ENCODE peak calls at places on chromosome 2, in four cellular contexts. One of them, this sample, is unnamed. For H3K4me1, the result is how much of the 10 kb centered on the place peaks cover.

GRCh38 chr2:161709428-161709827 is 85.2 kb downstream of the SLC4A10 start:
- DNase-seq in IMR-90: no peak
- DNase-seq in psoas muscle: no peak
- DNase-seq in Peyer's patch: no peak
- DNase-seq in this sample: no peak

GRCh38 chr2:27102329-27102728 is 15.8 kb downstream of the KHK start:
- DNase-seq in IMR-90: no peak
- DNase-seq in psoas muscle: no peak
- DNase-seq in Peyer's patch: no peak
- DNase-seq in this sample: no peak

GRCh38 chr2:31071741-31072140 is 66.5 kb downstream of the GALNT14 start:
- DNase-seq in IMR-90: no peak
- DNase-seq in psoas muscle: no peak
- DNase-seq in Peyer's patch: no peak
- DNase-seq in this sample: peak

GRCh38 chr2:55025627-55026026 is 24.6 kb downstream of the RTN4 start:
- DNase-seq in IMR-90: no peak
- DNase-seq in psoas muscle: no peak
- DNase-seq in Peyer's patch: no peak
- DNase-seq in this sample: no peak

GRCh38 chr2:227411320-227411989 is 23.7 kb upstream of the SCYGR1 start:
- DNase-seq in IMR-90: peak
- DNase-seq in psoas muscle: no peak
- DNase-seq in Peyer's patch: no peak
- DNase-seq in this sample: peak

GRCh38 chr2:199315299-199316179 is 142.2 kb downstream of the SATB2 start:
- DNase-seq in IMR-90: peak
- DNase-seq in psoas muscle: no peak
- DNase-seq in Peyer's patch: no peak
- DNase-seq in this sample: no peak

GRCh38 chr2:468631-469310 is 180.9 kb upstream of the ALKAL2 start:
- DNase-seq in IMR-90: no peak
- DNase-seq in psoas muscle: no peak
- DNase-seq in Peyer's patch: no peak
- DNase-seq in this sample: peak

GRCh38 chr2:235098736-235099494 is 147.1 kb downstream of the SH3BP4 start:
- DNase-seq in IMR-90: peak
- DNase-seq in psoas muscle: no peak
- DNase-seq in Peyer's patch: no peak
- DNase-seq in this sample: peak

GRCh38 chr2:190126758-190127157 is 64.2 kb upstream of the MSTN start:
- DNase-seq in IMR-90: peak
- DNase-seq in psoas muscle: no peak
- DNase-seq in Peyer's patch: no peak
- DNase-seq in this sample: no peak

GRCh38 chr2:197092431-197092830 is 165.9 kb upstream of the PGAP1 start:
- DNase-seq in IMR-90: peak
- DNase-seq in psoas muscle: no peak
- DNase-seq in Peyer's patch: no peak
- DNase-seq in this sample: no peak

GRCh38 chr2:177651833-177652232 is 259.3 kb downstream of the AGPS start:
- DNase-seq in IMR-90: no peak
- DNase-seq in psoas muscle: no peak
- DNase-seq in Peyer's patch: no peak
- DNase-seq in this sample: no peak

GRCh38 chr2:237201461-237202287 is 116.0 kb downstream of the COPS8 start:
- DNase-seq in IMR-90: peak
- DNase-seq in psoas muscle: peak
- DNase-seq in Peyer's patch: no peak
- DNase-seq in this sample: peak

GRCh38 chr2:232626584-232626983 is 6.8 kb upstream of the EFHD1 start:
- DNase-seq in IMR-90: no peak
- DNase-seq in psoas muscle: no peak
- DNase-seq in Peyer's patch: no peak
- DNase-seq in this sample: no peak

GRCh38 chr2:219509780-219510511 is 4.3 kb upstream of the ASIC4 start:
- DNase-seq in IMR-90: peak
- DNase-seq in psoas muscle: peak
- DNase-seq in Peyer's patch: peak
- DNase-seq in this sample: peak

GRCh38 chr2:186551323-186552050 is 38.4 kb upstream of the ITGAV start:
- DNase-seq in IMR-90: no peak
- DNase-seq in psoas muscle: no peak
- DNase-seq in Peyer's patch: no peak
- DNase-seq in this sample: no peak

GRCh38 chr2:195961873-195962272 is 106.8 kb downstream of the DNAH7 start:
- DNase-seq in IMR-90: no peak
- DNase-seq in psoas muscle: no peak
- DNase-seq in Peyer's patch: no peak
- DNase-seq in this sample: no peak

GRCh38 chr2:152861349-152861942 is 143.0 kb downstream of the ARL6IP6 start:
- DNase-seq in IMR-90: peak
- DNase-seq in psoas muscle: no peak
- DNase-seq in Peyer's patch: no peak
- DNase-seq in this sample: peak

GRCh38 chr2:10304458-10305253 is 2.0 kb downstream of the HPCAL1 start:
- DNase-seq in IMR-90: no peak
- DNase-seq in psoas muscle: no peak
- DNase-seq in Peyer's patch: peak
- DNase-seq in this sample: no peak

GRCh38 chr2:10972683-10973433 is 61.1 kb downstream of the KCNF1 start:
- DNase-seq in IMR-90: no peak
- DNase-seq in psoas muscle: no peak
- DNase-seq in Peyer's patch: no peak
- DNase-seq in this sample: no peak

GRCh38 chr2:239856620-239857285 is 168.4 kb downstream of the NDUFA10 start:
- DNase-seq in IMR-90: no peak
- DNase-seq in psoas muscle: no peak
- DNase-seq in Peyer's patch: no peak
- DNase-seq in this sample: no peak

GRCh38 chr2:56334622-56335021 is 150.8 kb downstream of the CCDC85A start:
- DNase-seq in IMR-90: no peak
- DNase-seq in psoas muscle: no peak
- DNase-seq in Peyer's patch: no peak
- DNase-seq in this sample: no peak

GRCh38 chr2:152354069-152354755 is 19.2 kb downstream of the FMNL2 start:
- DNase-seq in IMR-90: no peak
- DNase-seq in psoas muscle: no peak
- DNase-seq in Peyer's patch: no peak
- DNase-seq in this sample: no peak

GRCh38 chr2:230987137-230988020 is 8.5 kb upstream of the SPATA3 start:
- DNase-seq in IMR-90: peak
- DNase-seq in psoas muscle: peak
- DNase-seq in Peyer's patch: peak
- DNase-seq in this sample: no peak

GRCh38 chr2:170262343-170262742 is 84.4 kb downstream of the MYO3B start:
- DNase-seq in IMR-90: no peak
- DNase-seq in psoas muscle: no peak
- DNase-seq in Peyer's patch: no peak
- DNase-seq in this sample: no peak

GRCh38 chr2:239370403-239370802 is 30.4 kb downstream of the HDAC4 start:
- DNase-seq in IMR-90: no peak
- DNase-seq in psoas muscle: no peak
- DNase-seq in Peyer's patch: peak
- DNase-seq in this sample: no peak

GRCh38 chr2:229098810-229099209 is 172.3 kb downstream of the PID1 start:
- DNase-seq in IMR-90: no peak
- DNase-seq in psoas muscle: no peak
- DNase-seq in Peyer's patch: no peak
- DNase-seq in this sample: no peak

GRCh38 chr2:18066894-18067293 is 188.4 kb downstream of the KCNS3 start:
- DNase-seq in IMR-90: no peak
- DNase-seq in psoas muscle: no peak
- DNase-seq in Peyer's patch: no peak
- DNase-seq in this sample: no peak

GRCh38 chr2:25023333-25023732 is 18.5 kb upstream of the EFR3B start:
- DNase-seq in IMR-90: no peak
- DNase-seq in psoas muscle: no peak
- DNase-seq in Peyer's patch: no peak
- DNase-seq in this sample: no peak

GRCh38 chr2:10911291-10912075 is at the start of gene KCNF1:
- DNase-seq in IMR-90: peak
- DNase-seq in psoas muscle: no peak
- DNase-seq in Peyer's patch: peak
- DNase-seq in this sample: peak

GRCh38 chr2:73984922-73985317 is 210 bp downstream of the TET3 start:
- DNase-seq in IMR-90: no peak
- DNase-seq in psoas muscle: peak
- DNase-seq in Peyer's patch: peak
- DNase-seq in this sample: no peak

GRCh38 chr2:207952564-207953345 is 72.6 kb downstream of the PLEKHM3 start:
- DNase-seq in IMR-90: no peak
- DNase-seq in psoas muscle: no peak
- DNase-seq in Peyer's patch: no peak
- DNase-seq in this sample: no peak

GRCh38 chr2:42367835-42368234 is 6.8 kb upstream of the COX7A2L start:
- DNase-seq in IMR-90: peak
- DNase-seq in psoas muscle: no peak
- DNase-seq in Peyer's patch: no peak
- DNase-seq in this sample: no peak
- H3K4me3 ChIP-seq in IMR-90: no peak
- H3K4me3 ChIP-seq in psoas muscle: no peak
- H3K4me3 ChIP-seq in Peyer's patch: no peak
- H3K4me3 ChIP-seq in this sample: no peak

DNA sequence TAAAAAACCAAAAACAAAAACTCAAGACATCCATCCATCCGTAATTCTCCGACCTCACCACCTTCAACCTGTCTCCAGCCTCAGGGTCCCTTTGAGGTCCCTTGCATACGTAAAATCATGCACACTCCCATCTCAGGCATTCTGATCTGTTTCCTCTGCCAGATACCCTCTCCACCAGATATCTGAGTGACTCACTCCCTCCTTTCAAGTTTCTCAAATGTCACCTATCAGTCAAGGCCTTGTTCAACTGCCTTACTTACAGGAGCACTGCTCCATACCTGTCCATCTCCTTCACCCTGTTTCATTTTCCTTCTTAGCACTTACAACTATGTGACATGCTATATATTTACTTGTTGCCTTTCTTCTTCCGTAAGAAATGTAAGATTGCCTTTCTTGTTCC is 369.3 kb downstream of the NBAS start:
- DNase-seq in IMR-90: no peak
- DNase-seq in psoas muscle: no peak
- DNase-seq in Peyer's patch: no peak
- DNase-seq in this sample: peak
- H3K4me1 ChIP-seq in IMR-90: under half
- H3K4me1 ChIP-seq in psoas muscle: under half
- H3K4me1 ChIP-seq in Peyer's patch: under half
- H3K4me1 ChIP-seq in this sample: under half

GRCh38 chr2:104856086-104856972 is 2.4 kb downstream of the POU3F3 start:
- DNase-seq in IMR-90: no peak
- DNase-seq in psoas muscle: no peak
- DNase-seq in Peyer's patch: no peak
- DNase-seq in this sample: no peak
- H3K4me3 ChIP-seq in IMR-90: no peak
- H3K4me3 ChIP-seq in psoas muscle: peak
- H3K4me3 ChIP-seq in Peyer's patch: peak
- H3K4me3 ChIP-seq in this sample: no peak

GRCh38 chr2:205701509-205701908 is 19.2 kb downstream of the NRP2 start:
- DNase-seq in IMR-90: peak
- DNase-seq in psoas muscle: no peak
- DNase-seq in Peyer's patch: no peak
- DNase-seq in this sample: peak
- H3K4me1 ChIP-seq in IMR-90: half or more
- H3K4me1 ChIP-seq in psoas muscle: under half
- H3K4me1 ChIP-seq in Peyer's patch: half or more
- H3K4me1 ChIP-seq in this sample: under half

GRCh38 chr2:63853527-63854310 is 12.0 kb downstream of the UGP2 start:
- DNase-seq in IMR-90: no peak
- DNase-seq in psoas muscle: no peak
- DNase-seq in Peyer's patch: no peak
- DNase-seq in this sample: no peak
- H3K4me3 ChIP-seq in IMR-90: no peak
- H3K4me3 ChIP-seq in psoas muscle: peak
- H3K4me3 ChIP-seq in Peyer's patch: no peak
- H3K4me3 ChIP-seq in this sample: no peak

DNA sequence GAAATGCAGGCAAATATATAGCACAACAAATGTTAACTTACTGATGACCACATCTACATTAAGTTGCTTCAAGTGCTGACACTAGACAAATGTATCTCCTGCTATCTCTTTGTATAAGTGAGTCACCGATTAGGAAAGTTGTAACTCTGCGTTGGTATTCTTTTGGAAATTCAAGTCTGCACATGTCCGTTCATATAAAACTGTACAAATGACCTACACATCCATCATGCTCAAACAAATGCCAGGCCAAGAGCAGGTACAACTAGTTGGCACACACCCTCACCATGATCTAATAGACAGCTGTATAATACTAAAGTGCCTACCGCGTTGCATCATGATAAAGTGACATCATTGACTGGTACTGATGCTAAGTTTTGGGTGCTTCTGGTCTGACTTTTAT is 141.1 kb downstream of the RBMS1 start:
- DNase-seq in IMR-90: peak
- DNase-seq in psoas muscle: no peak
- DNase-seq in Peyer's patch: no peak
- DNase-seq in this sample: no peak
- H3K4me1 ChIP-seq in IMR-90: under half
- H3K4me1 ChIP-seq in psoas muscle: half or more
- H3K4me1 ChIP-seq in Peyer's patch: under half
- H3K4me1 ChIP-seq in this sample: under half

This sample was measured in PC-9.